ENCODE peak calls at places on chromosomes 13 and 19, in seven cellular contexts. A, U, G, J, I, X and Y are unnamed samples.

GRCh38 chr13:91618315-91618714 is 219.9 kb downstream of the GPC5 start:
- DNase-seq in A (no peak), U (no peak), G (no peak), J (no peak), I (no peak), X (no peak), Y (no peak)

GRCh38 chr19:33740811-33741396 is 55.8 kb upstream of the KCTD15 start:
- DNase-seq in A (no peak), U (no peak), G (no peak), J (peak; percentile 84), I (peak; percentile 31), X (peak; percentile 60), Y (peak; percentile 73)

GRCh38 chr13:22926176-22927007 is 254.4 kb upstream of the SGCG start:
- DNase-seq in A (no peak), U (no peak), G (no peak), J (peak; percentile 80), I (no peak), X (peak; percentile 88), Y (peak; percentile 83)

GRCh38 chr19:18533058-18533457 is 10.3 kb downstream of the FKBP8 start:
- DNase-seq in A (no peak), U (no peak), G (peak; percentile 7), J (no peak), I (no peak), X (no peak), Y (no peak)

GRCh38 chr13:67299072-67299635 is 69.0 kb upstream of the PCDH9 start:
- DNase-seq in A (no peak), U (no peak), G (no peak), J (no peak), I (no peak), X (no peak), Y (no peak)

GRCh38 chr13:110546933-110547332 is 14.6 kb downstream of the RAB20 start:
- DNase-seq in A (no peak), U (peak; percentile 84), G (no peak), J (no peak), I (peak; percentile 80), X (no peak), Y (no peak)

GRCh38 chr19:50580970-50581636 is 12.9 kb upstream of the LRRC4B start:
- DNase-seq in A (no peak), U (no peak), G (no peak), J (no peak), I (no peak), X (no peak), Y (no peak)

GRCh38 chr13:70849267-70849666 is 741.0 kb upstream of the KLHL1 start:
- DNase-seq in A (no peak), U (no peak), G (no peak), J (no peak), I (no peak), X (no peak), Y (no peak)

GRCh38 chr13:75549262-75550158 is at the start of gene UCHL3:
- DNase-seq in A (peak; percentile 89), U (peak; percentile 94), G (peak; percentile 95), J (peak; percentile 98), I (peak; percentile 93), X (peak; percentile 94), Y (peak; percentile 96)

GRCh38 chr13:32316030-32316344 is 679 bp downstream of the BRCA2 start:
- DNase-seq in A (peak; percentile 66), U (no peak), G (no peak), J (no peak), I (no peak), X (no peak), Y (no peak)

GRCh38 chr19:42092350-42092749 is 16.4 kb downstream of the ZNF574 start:
- DNase-seq in A (no peak), U (no peak), G (peak; percentile 63), J (peak; percentile 78), I (no peak), X (peak; percentile 39), Y (peak; percentile 55)

GRCh38 chr19:43525836-43526771 is 897 bp downstream of the ETHE1 start:
- DNase-seq in A (no peak), U (no peak), G (peak; percentile 54), J (peak; percentile 55), I (no peak), X (no peak), Y (no peak)

GRCh38 chr19:40424637-40425449 is 949 bp downstream of the SERTAD1 start:
- DNase-seq in A (no peak), U (no peak), G (no peak), J (peak; percentile 90), I (no peak), X (peak; percentile 22), Y (no peak)

GRCh38 chr19:50328257-50329145 is 676 bp downstream of the KCNC3 start:
- DNase-seq in A (no peak), U (no peak), G (peak; percentile 55), J (peak; percentile 71), I (no peak), X (peak; percentile 39), Y (no peak)

GRCh38 chr13:45206340-45206739 is 5.5 kb upstream of the KCTD4 start:
- DNase-seq in A (peak; percentile 21), U (peak; percentile 69), G (no peak), J (no peak), I (no peak), X (no peak), Y (no peak)

GRCh38 chr19:35513231-35513974 is at the start of gene DMKN:
- DNase-seq in A (no peak), U (peak; percentile 15), G (no peak), J (no peak), I (peak; percentile 22), X (peak; percentile 64), Y (no peak)

GRCh38 chr19:46309056-46309455 is 12.2 kb downstream of the HIF3A start:
- DNase-seq in A (no peak), U (no peak), G (no peak), J (no peak), I (no peak), X (no peak), Y (no peak)

GRCh38 chr19:35055715-35056179 is 14.2 kb downstream of the HPN start:
- DNase-seq in A (no peak), U (no peak), G (no peak), J (peak; percentile 75), I (no peak), X (peak; percentile 46), Y (no peak)

GRCh38 chr19:55902080-55902751 is 29.9 kb downstream of the NLRP13 start:
- DNase-seq in A (no peak), U (no peak), G (no peak), J (no peak), I (no peak), X (no peak), Y (no peak)

GRCh38 chr19:55901369-55902079 is 30.6 kb downstream of the NLRP13 start:
- DNase-seq in A (no peak), U (no peak), G (no peak), J (no peak), I (no peak), X (no peak), Y (no peak)

GRCh38 chr19:55898911-55899310 is 33.2 kb downstream of the NLRP13 start:
- DNase-seq in A (no peak), U (no peak), G (no peak), J (no peak), I (no peak), X (no peak), Y (no peak)
- TF ChIP-seq JUND in A (no peak), U (no peak), G (no peak), J (no peak), I (no peak), X (no peak), Y (no peak)

GRCh38 chr19:4088975-4089374 is 22.3 kb upstream of the ZBTB7A start:
- DNase-seq in A (no peak), U (no peak), G (no peak), J (no peak), I (no peak), X (peak; percentile 53), Y (no peak)

GRCh38 chr19:4089946-4090345 is 23.2 kb upstream of the ZBTB7A start:
- DNase-seq in A (no peak), U (no peak), G (no peak), J (no peak), I (no peak), X (no peak), Y (no peak)

GRCh38 chr19:4088065-4088679 is 21.5 kb upstream of the ZBTB7A start:
- DNase-seq in A (no peak), U (no peak), G (no peak), J (no peak), I (no peak), X (no peak), Y (no peak)

GRCh38 chr19:4090351-4091220 is 23.9 kb upstream of the ZBTB7A start:
- DNase-seq in A (no peak), U (no peak), G (no peak), J (no peak), I (no peak), X (no peak), Y (no peak)

DNA sequence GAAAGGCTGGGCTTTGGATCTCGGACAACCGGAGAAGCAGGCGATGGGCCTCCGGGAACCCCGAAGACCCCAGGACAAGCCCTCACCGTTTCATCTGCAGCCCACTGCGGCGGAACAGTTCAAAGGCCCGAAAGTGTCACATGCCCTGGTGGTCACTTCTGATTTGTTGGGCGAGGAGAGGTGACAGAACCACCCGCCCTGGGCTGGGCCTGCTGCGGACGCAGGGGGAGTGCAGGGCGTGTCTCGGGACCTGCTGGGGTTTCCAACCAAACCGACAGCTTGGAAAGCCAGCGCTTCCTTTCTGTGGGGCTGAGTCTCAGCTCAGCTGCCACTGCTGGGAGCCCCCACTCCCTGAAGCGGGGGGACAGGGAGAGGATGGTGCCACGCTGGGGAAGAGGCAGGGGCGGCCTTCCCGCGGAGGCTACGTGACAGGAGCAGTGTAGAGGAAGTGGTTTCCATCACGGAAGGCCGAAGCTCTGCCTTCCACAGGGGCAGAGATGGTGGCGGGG is 22.8 kb upstream of the ZBTB7A start:
- DNase-seq in A (no peak), U (no peak), G (no peak), J (no peak), I (no peak), X (no peak), Y (no peak)
- TF ChIP-seq JUND in A (no peak), U (no peak), G (no peak), J (no peak), I (no peak), X (no peak), Y (no peak)

DNA sequence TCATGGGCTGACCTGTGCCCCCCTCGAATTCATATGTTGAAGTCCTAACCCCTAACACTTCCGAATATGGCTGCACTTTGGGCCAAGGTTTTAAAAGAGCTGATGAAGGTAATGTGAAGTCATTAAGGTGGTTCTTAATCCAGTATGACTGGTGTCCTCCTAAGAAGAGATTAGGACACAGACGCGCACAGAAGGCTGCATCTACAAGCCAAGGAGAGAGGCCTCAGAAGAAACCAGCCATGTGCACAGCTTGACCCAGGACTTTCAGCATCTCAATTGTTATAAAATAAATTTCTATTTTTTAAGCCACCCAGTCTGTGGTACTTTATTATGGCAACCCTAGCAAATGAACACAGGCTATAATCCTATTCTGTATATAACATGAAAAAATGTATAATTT is 99.9 kb downstream of the DOCK9 start:
- DNase-seq in A (no peak), U (no peak), G (no peak), J (no peak), I (no peak), X (no peak), Y (no peak)
- TF ChIP-seq JUND in A (no peak), U (no peak), G (no peak), J (no peak), I (no peak), X (no peak), Y (no peak)

DNA sequence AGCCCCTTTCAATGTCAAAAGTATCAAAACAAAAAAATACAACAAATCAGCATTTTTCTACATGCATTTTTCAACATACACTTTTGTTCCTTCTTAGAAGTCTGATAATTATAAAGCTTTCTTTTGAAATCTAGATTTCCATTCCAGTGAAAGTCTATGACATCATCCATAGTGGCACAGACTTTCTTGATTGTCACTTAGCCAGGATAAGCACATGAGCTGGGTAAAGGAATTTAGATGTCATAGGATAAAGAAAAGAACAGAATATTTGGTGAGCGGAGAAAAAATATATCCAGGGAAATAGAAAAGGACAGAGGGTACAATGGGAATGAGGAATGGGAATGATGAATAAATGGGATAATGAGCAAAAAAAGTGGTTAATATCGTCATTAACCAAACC is 15.1 kb upstream of the TRPC4 start:
- DNase-seq in A (no peak), U (no peak), G (no peak), J (no peak), I (no peak), X (no peak), Y (no peak)
- TF ChIP-seq JUND in A (no peak), U (no peak), G (no peak), J (no peak), I (no peak), X (no peak), Y (no peak)